ENCODE peak calls at places on chromosome 6, in nine cellular contexts. U is heart left ventricle; M is IMR-90; X is endothelial cell of umbilical vein; G is naive thymus-derived CD4-positive, alpha-beta T cell; W is fibroblast of lung; D is mesendoderm; K is lower lobe of right lung; A is HepG2. H is an unnamed sample.

GRCh38 chr6:20791074-20791473 is 256.8 kb downstream of the CDKAL1 start:
- DNase-seq in A (no peak), U (no peak), X (no peak), W (no peak), G (no peak), M (no peak), K (no peak), D (no peak), H (no peak)

GRCh38 chr6:42417641-42418112 is 34.0 kb downstream of the TRERF1 start:
- DNase-seq in D (no peak), X (no peak), A (no peak), K (no peak), M (no peak), G (peak; percentile 32), W (peak; percentile 78), U (no peak), H (no peak)

GRCh38 chr6:84095156-84095555 is 61.6 kb downstream of the MRAP2 start:
- DNase-seq in K (no peak), X (no peak), A (peak; percentile 86), U (no peak), W (no peak), G (no peak), D (no peak), M (no peak), H (no peak)

GRCh38 chr6:2848851-2849250 is 7.2 kb upstream of the SERPINB1 start:
- DNase-seq in M (no peak), K (no peak), G (peak; percentile 62), U (no peak), W (no peak), X (no peak), D (peak; percentile 88), A (no peak), H (no peak)

GRCh38 chr6:4270799-4271198 is 135.4 kb upstream of the ECI2 start:
- DNase-seq in W (peak; percentile 82), A (no peak), K (no peak), X (peak; percentile 44), M (peak; percentile 68), D (no peak), G (no peak), U (no peak), H (no peak)

GRCh38 chr6:29576056-29576455 is 8.9 kb upstream of the OR2H2 start:
- DNase-seq in W (no peak), A (no peak), D (no peak), K (no peak), X (peak; percentile 33), M (no peak), U (no peak), G (no peak), H (no peak)

GRCh38 chr6:34234667-34235604 is 1.7 kb upstream of the HMGA1 start:
- DNase-seq in G (no peak), X (no peak), A (no peak), M (no peak), D (peak; percentile 99), U (peak; percentile 32), K (peak; percentile 66), W (no peak), H (no peak)

GRCh38 chr6:29834564-29835436 is 7.2 kb downstream of the HLA-G start:
- DNase-seq in K (no peak), G (peak; percentile 60), U (no peak), M (no peak), A (no peak), D (peak; percentile 30), X (peak; percentile 8), W (no peak), H (peak; percentile 84)

GRCh38 chr6:148952147-148953041 is 205.6 kb downstream of the UST start:
- DNase-seq in M (peak; percentile 65), U (no peak), A (no peak), W (peak; percentile 46), D (no peak), X (no peak), G (no peak), K (no peak), H (no peak)

GRCh38 chr6:117371492-117371891 is 54.2 kb downstream of the ROS1 start:
- DNase-seq in K (no peak), G (no peak), W (no peak), M (no peak), U (no peak), D (no peak), X (no peak), A (no peak), H (no peak)

GRCh38 chr6:16950825-16951495 is 150.9 kb upstream of the STMND1 start:
- DNase-seq in W (peak; percentile 56), U (no peak), G (no peak), K (no peak), A (no peak), M (no peak), D (no peak), X (no peak), H (no peak)
- H3K4me1 ChIP-seq in W (peaks cover 25% of the 10 kb centered on the region), U (peaks cover 5% of the 10 kb centered on the region), G (no peaks in the 10 kb centered on the region), K (no peaks in the 10 kb centered on the region), A (no peaks in the 10 kb centered on the region), M (peaks cover 21% of the 10 kb centered on the region), D (peaks cover 13% of the 10 kb centered on the region), X (peaks cover 11% of the 10 kb centered on the region), H (no peaks in the 10 kb centered on the region)

GRCh38 chr6:168156742-168157265 is 77.8 kb upstream of the FRMD1 start:
- DNase-seq in A (no peak), K (no peak), X (no peak), M (no peak), G (no peak), U (peak; percentile 6), D (no peak), W (peak; percentile 23), H (no peak)

GRCh38 chr6:168158980-168159349 is 80.0 kb upstream of the FRMD1 start:
- DNase-seq in D (no peak), W (no peak), G (no peak), K (no peak), U (peak; percentile 1), X (no peak), A (no peak), M (no peak), H (no peak)

GRCh38 chr6:168159503-168159902 is 80.5 kb upstream of the FRMD1 start:
- DNase-seq in M (no peak), U (no peak), A (no peak), W (no peak), G (no peak), K (no peak), X (no peak), D (no peak), H (no peak)

GRCh38 chr6:168157272-168158007 is 78.4 kb upstream of the FRMD1 start:
- DNase-seq in M (peak; percentile 78), K (no peak), X (no peak), U (peak; percentile 12), D (peak; percentile 31), G (no peak), W (peak; percentile 89), A (no peak), H (no peak)

GRCh38 chr6:168158280-168158979 is 79.4 kb upstream of the FRMD1 start:
- DNase-seq in X (no peak), G (no peak), W (peak; percentile 13), U (peak; percentile 11), K (no peak), D (no peak), A (no peak), M (no peak), H (no peak)
- H3K4me3 ChIP-seq in X (no peak overlapping the region), G (no peak overlapping the region), W (no peak overlapping the region), U (no peak overlapping the region), K (no peak overlapping the region), D (no peak overlapping the region), A (no peak overlapping the region), M (no peak overlapping the region), H (no peak overlapping the region)

GRCh38 chr6:130055271-130055670 is 36.9 kb downstream of the L3MBTL3 start:
- DNase-seq in D (no peak), W (no peak), G (no peak), K (no peak), M (no peak), X (no peak), A (no peak), U (no peak), H (no peak)

GRCh38 chr6:130054725-130055124 is 36.3 kb downstream of the L3MBTL3 start:
- DNase-seq in M (no peak), K (no peak), X (no peak), U (no peak), W (no peak), G (no peak), A (no peak), D (no peak), H (no peak)

DNA sequence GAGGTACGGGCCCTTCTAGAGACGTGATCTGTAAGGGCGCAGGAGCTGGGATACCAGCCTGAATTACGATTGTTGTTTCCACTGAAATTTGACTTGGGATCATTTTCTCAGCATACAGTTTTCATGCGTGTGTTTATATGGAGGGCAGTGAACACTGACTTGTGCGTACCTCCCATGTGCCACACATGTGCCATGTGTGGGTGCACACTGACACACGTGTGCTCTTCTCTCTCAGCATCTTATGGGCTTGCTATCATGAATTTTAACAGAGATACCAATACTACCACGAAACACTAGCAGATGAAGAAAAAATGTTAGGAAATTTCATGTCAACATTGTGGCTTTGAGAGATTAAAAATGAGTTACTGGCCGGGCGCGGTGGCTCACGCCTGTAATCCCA is 39.1 kb downstream of the L3MBTL3 start:
- DNase-seq in M (no peak), X (no peak), A (no peak), D (no peak), U (no peak), G (no peak), W (no peak), K (no peak), H (no peak)
- H3K4me1 ChIP-seq in M (no peaks in the 10 kb centered on the region), X (no peaks in the 10 kb centered on the region), A (no peaks in the 10 kb centered on the region), D (no peaks in the 10 kb centered on the region), U (no peaks in the 10 kb centered on the region), G (no peaks in the 10 kb centered on the region), W (no peaks in the 10 kb centered on the region), K (no peaks in the 10 kb centered on the region), H (peaks cover 2% of the 10 kb centered on the region)

GRCh38 chr6:133955582-133956412 is 2.8 kb downstream of the TBPL1 start:
- DNase-seq in K (no peak), U (no peak), G (no peak), W (no peak), A (no peak), X (no peak), M (no peak), D (no peak), H (no peak)
- H3K4me3 ChIP-seq in K (no peak overlapping the region), U (no peak overlapping the region), G (no peak overlapping the region), W (peak overlapping the region; percentile 80), A (no peak overlapping the region), X (no peak overlapping the region), M (no peak overlapping the region), D (no peak overlapping the region), H (no peak overlapping the region)

DNA sequence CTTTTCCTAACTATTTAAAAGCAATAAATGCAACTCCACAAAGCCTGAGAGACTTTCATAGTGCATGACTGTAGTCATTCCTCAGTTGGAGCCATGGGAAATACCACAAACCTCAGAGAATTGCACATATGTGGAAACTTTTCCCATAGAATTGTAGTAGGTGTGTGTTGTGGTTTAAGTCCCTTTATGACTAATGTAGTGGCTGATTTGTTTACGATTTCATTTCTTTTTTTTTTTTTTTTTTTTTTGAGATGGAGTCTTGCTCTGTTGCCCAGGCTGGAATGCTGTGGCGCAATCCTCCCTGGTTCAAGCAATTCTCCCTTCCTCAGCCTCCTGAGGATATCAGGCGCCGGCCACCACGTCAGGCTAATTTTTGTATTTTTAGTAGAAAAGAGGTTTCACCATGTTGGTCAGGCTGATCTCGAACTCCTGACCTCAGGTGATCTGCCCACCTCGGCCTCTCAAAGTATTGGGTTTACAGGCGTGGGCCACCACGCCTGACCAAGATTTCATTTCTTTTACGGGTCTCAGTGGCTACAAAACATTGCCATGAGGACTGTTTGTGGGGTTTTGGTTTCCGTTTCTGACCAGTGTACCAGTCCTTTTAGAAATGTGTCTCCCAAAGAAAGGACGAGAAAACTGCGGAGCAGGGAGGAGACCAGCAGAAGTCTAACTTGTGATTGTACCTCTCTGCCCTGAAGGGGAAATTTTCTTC is 212.1 kb upstream of the MARCKS start:
- DNase-seq in W (peak; percentile 99), A (peak; percentile 31), D (no peak), M (peak; percentile 98), K (no peak), G (no peak), U (no peak), X (no peak), H (no peak)
- H3K4me1 ChIP-seq in W (no peaks in the 10 kb centered on the region), A (peaks cover 82% of the 10 kb centered on the region), D (no peaks in the 10 kb centered on the region), M (peaks cover 6% of the 10 kb centered on the region), K (peaks cover 17% of the 10 kb centered on the region), G (no peaks in the 10 kb centered on the region), U (no peaks in the 10 kb centered on the region), X (no peaks in the 10 kb centered on the region), H (no peaks in the 10 kb centered on the region)

H was measured in aorta.